ENCODE peak calls at places on chromosomes 7 and 10, in four cellular contexts. One of them, this sample, is unnamed.

GRCh38 chr7:69527706-69528105 is 70.6 kb upstream of the AUTS2 start:
- DNase-seq in GM12878: no peak
- DNase-seq in K562: no peak
- DNase-seq in A549: no peak
- DNase-seq in this sample: no peak

GRCh38 chr10:35446439-35446838 is 110.1 kb downstream of the CCNY start:
- DNase-seq in GM12878: no peak
- DNase-seq in K562: no peak
- DNase-seq in A549: no peak
- DNase-seq in this sample: no peak

GRCh38 chr7:70836279-70836678 is 295.7 kb upstream of the GALNT17 start:
- DNase-seq in GM12878: no peak
- DNase-seq in K562: no peak
- DNase-seq in A549: no peak
- DNase-seq in this sample: no peak

GRCh38 chr10:43125274-43125845 is 12.9 kb upstream of the CSGALNACT2 start:
- DNase-seq in GM12878: no peak
- DNase-seq in K562: no peak
- DNase-seq in A549: no peak
- DNase-seq in this sample: no peak

GRCh38 chr10:79203014-79203675 is 134.4 kb downstream of the ZMIZ1 start:
- DNase-seq in GM12878: no peak
- DNase-seq in K562: no peak
- DNase-seq in A549: no peak
- DNase-seq in this sample: no peak

GRCh38 chr7:67470256-67470751 is 473.7 kb downstream of the TYW1 start:
- DNase-seq in GM12878: no peak
- DNase-seq in K562: no peak
- DNase-seq in A549: no peak
- DNase-seq in this sample: no peak

GRCh38 chr10:29409241-29410051 is 120.6 kb downstream of the LYZL1 start:
- DNase-seq in GM12878: no peak
- DNase-seq in K562: peak
- DNase-seq in A549: peak
- DNase-seq in this sample: peak

GRCh38 chr10:73094249-73094850 is 2.3 kb downstream of the P4HA1 start:
- DNase-seq in GM12878: no peak
- DNase-seq in K562: peak
- DNase-seq in A549: peak
- DNase-seq in this sample: peak

GRCh38 chr10:67520924-67521520 is 175.0 kb downstream of the CTNNA3 start:
- DNase-seq in GM12878: peak
- DNase-seq in K562: peak
- DNase-seq in A549: peak
- DNase-seq in this sample: peak

GRCh38 chr7:7564323-7564780 is 2.3 kb upstream of the MIOS start:
- DNase-seq in GM12878: no peak
- DNase-seq in K562: no peak
- DNase-seq in A549: peak
- DNase-seq in this sample: no peak

GRCh38 chr7:123998921-123999320 is 33.9 kb downstream of the TMEM229A start:
- DNase-seq in GM12878: no peak
- DNase-seq in K562: no peak
- DNase-seq in A549: no peak
- DNase-seq in this sample: no peak

GRCh38 chr7:66837007-66837406 is 84.0 kb upstream of the TMEM248 start:
- DNase-seq in GM12878: no peak
- DNase-seq in K562: peak
- DNase-seq in A549: peak
- DNase-seq in this sample: peak

GRCh38 chr7:99737726-99738125 is 2.7 kb upstream of the CYP3A7 start:
- DNase-seq in GM12878: no peak
- DNase-seq in K562: no peak
- DNase-seq in A549: no peak
- DNase-seq in this sample: no peak

GRCh38 chr10:124322191-124322980 is 96.3 kb downstream of the OAT start:
- DNase-seq in GM12878: no peak
- DNase-seq in K562: no peak
- DNase-seq in A549: no peak
- DNase-seq in this sample: no peak

GRCh38 chr10:13717936-13718772 is 131.4 kb downstream of the PRPF18 start:
- DNase-seq in GM12878: no peak
- DNase-seq in K562: no peak
- DNase-seq in A549: no peak
- DNase-seq in this sample: no peak

GRCh38 chr7:101816499-101817030 is 861 bp upstream of the CUX1 start:
- DNase-seq in GM12878: no peak
- DNase-seq in K562: peak
- DNase-seq in A549: peak
- DNase-seq in this sample: no peak

GRCh38 chr10:3422282-3422681 is 249.7 kb upstream of the PITRM1 start:
- DNase-seq in GM12878: no peak
- DNase-seq in K562: no peak
- DNase-seq in A549: no peak
- DNase-seq in this sample: no peak

GRCh38 chr7:24949884-24950283 is 30.1 kb downstream of the OSBPL3 start:
- DNase-seq in GM12878: no peak
- DNase-seq in K562: no peak
- DNase-seq in A549: no peak
- DNase-seq in this sample: no peak

GRCh38 chr7:76133164-76133775 is 68.4 kb upstream of the SRRM3 start:
- DNase-seq in GM12878: no peak
- DNase-seq in K562: no peak
- DNase-seq in A549: no peak
- DNase-seq in this sample: no peak

GRCh38 chr7:99258501-99258900 is 14.1 kb upstream of the MYH16 start:
- DNase-seq in GM12878: no peak
- DNase-seq in K562: no peak
- DNase-seq in A549: no peak
- DNase-seq in this sample: no peak

GRCh38 chr7:23072043-23072442 is 33.5 kb upstream of the KLHL7 start:
- DNase-seq in GM12878: no peak
- DNase-seq in K562: no peak
- DNase-seq in A549: peak
- DNase-seq in this sample: no peak

GRCh38 chr10:76119515-76119914 is 688.1 kb downstream of the LRMDA start:
- DNase-seq in GM12878: no peak
- DNase-seq in K562: no peak
- DNase-seq in A549: no peak
- DNase-seq in this sample: no peak

GRCh38 chr10:96648297-96648696 is 61.5 kb upstream of the TM9SF3 start:
- DNase-seq in GM12878: no peak
- DNase-seq in K562: no peak
- DNase-seq in A549: no peak
- DNase-seq in this sample: no peak

GRCh38 chr7:24946467-24946866 is 33.5 kb downstream of the OSBPL3 start:
- DNase-seq in GM12878: no peak
- DNase-seq in K562: no peak
- DNase-seq in A549: no peak
- DNase-seq in this sample: no peak

GRCh38 chr10:76108563-76108962 is 677.1 kb downstream of the LRMDA start:
- DNase-seq in GM12878: no peak
- DNase-seq in K562: no peak
- DNase-seq in A549: no peak
- DNase-seq in this sample: no peak

GRCh38 chr7:45073843-45074737 is 14.7 kb downstream of the NACAD start:
- DNase-seq in GM12878: no peak
- DNase-seq in K562: no peak
- DNase-seq in A549: no peak
- DNase-seq in this sample: no peak

GRCh38 chr7:7554021-7554432 is 12.7 kb upstream of the MIOS start:
- DNase-seq in GM12878: no peak
- DNase-seq in K562: no peak
- DNase-seq in A549: no peak
- DNase-seq in this sample: no peak

GRCh38 chr10:14356921-14357320 is 26.2 kb upstream of the FRMD4A start:
- DNase-seq in GM12878: no peak
- DNase-seq in K562: no peak
- DNase-seq in A549: no peak
- DNase-seq in this sample: no peak

GRCh38 chr7:41238851-41239331 is 464.0 kb downstream of the INHBA start:
- DNase-seq in GM12878: no peak
- DNase-seq in K562: no peak
- DNase-seq in A549: no peak
- DNase-seq in this sample: peak

GRCh38 chr10:16472828-16473227 is 36.0 kb downstream of the PTER start:
- DNase-seq in GM12878: no peak
- DNase-seq in K562: no peak
- DNase-seq in A549: no peak
- DNase-seq in this sample: no peak

GRCh38 chr10:16466001-16466400 is 29.2 kb downstream of the PTER start:
- DNase-seq in GM12878: no peak
- DNase-seq in K562: no peak
- DNase-seq in A549: no peak
- DNase-seq in this sample: no peak

DNA sequence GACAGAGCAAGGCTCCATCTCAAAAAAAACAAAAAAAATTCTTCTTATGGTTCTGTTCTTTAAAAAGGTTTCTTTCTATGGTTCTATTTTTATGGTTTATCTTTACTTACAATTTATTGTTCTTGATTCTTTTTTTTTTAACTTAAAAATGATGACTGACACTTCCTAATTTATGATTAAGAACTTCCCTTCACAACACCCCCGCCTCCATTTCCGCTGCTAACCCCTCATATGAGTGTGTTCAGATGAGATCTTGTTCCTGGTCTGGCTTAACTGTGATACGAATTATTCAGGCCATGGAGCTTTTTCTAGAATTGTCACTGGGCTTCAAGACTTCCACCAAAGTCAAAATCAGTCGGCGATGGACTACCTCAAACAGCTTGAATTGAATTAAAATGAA is 33.9 kb downstream of the PTER start:
- DNase-seq in GM12878: no peak
- DNase-seq in K562: peak
- DNase-seq in A549: no peak
- DNase-seq in this sample: peak
- TF ChIP-seq MYC in GM12878: no peak
- TF ChIP-seq MYC in K562: no peak
- TF ChIP-seq MYC in A549: no peak
- TF ChIP-seq MYC in this sample: no peak

DNA sequence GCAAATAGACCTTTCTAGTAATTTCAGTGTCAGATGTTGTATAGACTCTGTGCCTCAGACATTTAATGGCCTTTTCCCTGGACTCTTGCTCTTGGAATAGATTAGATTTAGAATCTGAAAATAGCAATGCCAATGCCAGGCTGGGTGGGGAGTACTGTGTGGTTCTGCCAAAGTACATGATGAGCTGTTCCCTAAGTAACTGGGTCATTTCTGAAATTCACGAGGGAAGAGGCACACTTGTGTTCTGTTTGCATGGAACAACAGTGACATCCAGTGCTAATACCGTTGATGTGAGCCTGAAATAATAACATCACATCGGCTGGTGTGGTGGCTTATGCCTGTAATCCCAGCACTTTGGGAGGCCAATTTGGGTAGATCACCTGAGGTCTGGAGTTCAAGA is 119.1 kb downstream of the MBL2 start:
- DNase-seq in GM12878: no peak
- DNase-seq in K562: no peak
- DNase-seq in A549: peak
- DNase-seq in this sample: no peak
- TF ChIP-seq MYC in GM12878: no peak
- TF ChIP-seq MYC in K562: no peak
- TF ChIP-seq MYC in A549: no peak
- TF ChIP-seq MYC in this sample: no peak

GRCh38 chr7:128795129-128795528 is 3.4 kb downstream of the CCDC136 start:
- DNase-seq in GM12878: no peak
- DNase-seq in K562: no peak
- DNase-seq in A549: no peak
- DNase-seq in this sample: no peak

GRCh38 chr7:128792471-128793183 is 859 bp downstream of the CCDC136 start:
- DNase-seq in GM12878: no peak
- DNase-seq in K562: peak
- DNase-seq in A549: no peak
- DNase-seq in this sample: no peak

GRCh38 chr7:128794436-128794835 is 2.7 kb downstream of the CCDC136 start:
- DNase-seq in GM12878: no peak
- DNase-seq in K562: no peak
- DNase-seq in A549: no peak
- DNase-seq in this sample: no peak

GRCh38 chr7:128793184-128793552 is 1.4 kb downstream of the CCDC136 start:
- DNase-seq in GM12878: no peak
- DNase-seq in K562: peak
- DNase-seq in A549: no peak
- DNase-seq in this sample: no peak

GRCh38 chr7:128794020-128794419 is 2.3 kb downstream of the CCDC136 start:
- DNase-seq in GM12878: no peak
- DNase-seq in K562: no peak
- DNase-seq in A549: peak
- DNase-seq in this sample: no peak
- TF ChIP-seq MYC in GM12878: no peak
- TF ChIP-seq MYC in K562: no peak
- TF ChIP-seq MYC in A549: no peak
- TF ChIP-seq MYC in this sample: no peak

GRCh38 chr10:131723601-131724530 is 176.9 kb upstream of the PPP2R2D start:
- DNase-seq in GM12878: no peak
- DNase-seq in K562: no peak
- DNase-seq in A549: no peak
- DNase-seq in this sample: no peak

GRCh38 chr10:131725736-131726459 is 174.9 kb upstream of the PPP2R2D start:
- DNase-seq in GM12878: no peak
- DNase-seq in K562: no peak
- DNase-seq in A549: no peak
- DNase-seq in this sample: no peak

GRCh38 chr10:131726967-131727366 is 173.8 kb upstream of the PPP2R2D start:
- DNase-seq in GM12878: no peak
- DNase-seq in K562: peak
- DNase-seq in A549: no peak
- DNase-seq in this sample: no peak

GRCh38 chr10:131726460-131726861 is 174.3 kb upstream of the PPP2R2D start:
- DNase-seq in GM12878: no peak
- DNase-seq in K562: no peak
- DNase-seq in A549: no peak
- DNase-seq in this sample: no peak

DNA sequence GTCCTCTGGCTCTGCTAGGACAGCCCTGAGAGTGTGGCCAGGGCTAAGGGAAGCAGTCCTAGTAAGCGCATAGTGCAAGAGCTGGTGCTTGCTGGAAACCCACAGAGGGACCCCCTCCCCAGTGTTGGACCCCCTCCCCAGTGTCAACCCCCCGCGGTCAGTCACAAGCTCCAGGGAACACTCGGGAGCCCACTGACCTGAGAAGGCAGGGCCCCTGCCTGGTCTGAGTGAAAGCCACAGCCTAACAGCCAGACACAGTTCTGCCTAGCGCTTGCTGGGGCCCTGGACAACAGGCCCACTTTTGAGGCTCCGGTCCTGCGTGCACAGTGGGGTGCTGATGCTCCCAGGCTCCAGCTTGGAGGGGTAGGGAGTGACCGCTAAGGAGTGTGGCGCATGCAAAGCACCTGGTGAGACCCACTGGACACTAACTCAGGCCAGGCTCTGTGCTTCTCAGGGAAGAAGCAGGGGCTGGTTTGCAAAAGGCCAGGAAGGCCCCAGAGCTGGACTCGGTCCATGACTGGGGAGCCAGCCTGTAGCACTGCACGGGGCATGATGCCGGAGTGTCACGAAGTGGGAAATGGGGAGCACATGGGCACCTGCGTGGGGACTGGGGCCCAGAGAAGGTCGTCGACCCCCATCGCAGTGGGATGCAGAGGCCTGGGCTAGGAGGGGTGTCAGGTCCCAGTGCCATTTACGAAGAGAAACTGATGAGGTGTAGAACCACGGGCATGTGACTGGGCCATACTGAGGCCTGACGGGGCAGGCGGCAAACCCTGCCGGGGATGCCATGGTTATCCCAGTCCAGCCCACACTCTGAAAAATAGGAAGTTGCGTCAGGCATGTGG is 175.7 kb upstream of the PPP2R2D start:
- DNase-seq in GM12878: no peak
- DNase-seq in K562: no peak
- DNase-seq in A549: no peak
- DNase-seq in this sample: no peak
- TF ChIP-seq MYC in GM12878: no peak
- TF ChIP-seq MYC in K562: no peak
- TF ChIP-seq MYC in A549: no peak
- TF ChIP-seq MYC in this sample: no peak

This sample was measured in endothelial cell of umbilical vein.